ENCODE peak calls at places on chromosome 16, in ten cellular contexts. O is stimulated activated CD8-positive, alpha-beta memory T cell treated with anti-CD3 and anti-CD28 coated beads, Interleukin-2, amount 100 ng/mL, for 1 hour; N is hepatic stellate cell; Q is NCI-H187; F is NCI-H1092; B is OCI-LY7; T is activated CD4-positive, alpha-beta T cell treated with anti-CD3 and anti-CD28 coated beads for 48 hours; C is esophagus squamous epithelium; R is BJ; S is ELF-1. G is an unnamed sample.
A peak's percentile ranks its signal among the peaks of the same experiment; 100 is the strongest.

GRCh38 chr16:23064642-23065041 is 84.6 kb downstream of the USP31 start:
- DNase-seq in O (no peak), N (peak; percentile 16), Q (no peak), F (no peak), B (no peak), T (no peak), C (no peak), R (no peak), S (no peak), G (no peak)

GRCh38 chr16:69567031-69567680 is 1.4 kb downstream of the NFAT5 start:
- DNase-seq in O (no peak), N (peak; percentile 17), Q (no peak), F (no peak), B (peak; percentile 54), T (peak; percentile 23), C (no peak), R (no peak), S (peak; percentile 65), G (peak; percentile 29)

GRCh38 chr16:85136705-85137322 is 24.5 kb upstream of the CIBAR2 start:
- DNase-seq in O (no peak), N (peak; percentile 60), Q (no peak), F (no peak), B (no peak), T (no peak), C (no peak), R (no peak), S (peak; percentile 81), G (no peak)

GRCh38 chr16:56257260-56257659 is 66.0 kb downstream of the GNAO1 start:
- DNase-seq in O (no peak), N (no peak), Q (peak; percentile 40), F (peak; percentile 64), B (no peak), T (no peak), C (no peak), R (no peak), S (no peak), G (no peak)

GRCh38 chr16:383326-384020 is 1.7 kb upstream of the PGAP6 start:
- DNase-seq in O (no peak), N (no peak), Q (peak; percentile 32), F (no peak), B (peak; percentile 93), T (peak; percentile 60), C (no peak), R (no peak), S (peak; percentile 86), G (peak; percentile 65)

GRCh38 chr16:27918755-27919154 is 144.8 kb downstream of the GSG1L start:
- DNase-seq in O (no peak), N (no peak), Q (no peak), F (no peak), B (no peak), T (no peak), C (no peak), R (no peak), S (no peak), G (no peak)

GRCh38 chr16:86044881-86045600 is 146.1 kb downstream of the IRF8 start:
- DNase-seq in O (no peak), N (no peak), Q (no peak), F (no peak), B (peak; percentile 10), T (peak; percentile 48), C (no peak), R (no peak), S (no peak), G (peak; percentile 65)

GRCh38 chr16:47019563-47019962 is 46.1 kb upstream of the DNAJA2 start:
- DNase-seq in O (no peak), N (no peak), Q (no peak), F (no peak), B (no peak), T (no peak), C (no peak), R (no peak), S (no peak), G (no peak)

GRCh38 chr16:82892327-82892726 is 265.6 kb downstream of the CDH13 start:
- DNase-seq in O (no peak), N (peak; percentile 21), Q (no peak), F (no peak), B (no peak), T (no peak), C (no peak), R (no peak), S (no peak), G (no peak)

GRCh38 chr16:68473358-68474064 is 25.2 kb upstream of the SMPD3 start:
- DNase-seq in O (no peak), N (no peak), Q (no peak), F (no peak), B (no peak), T (no peak), C (no peak), R (no peak), S (no peak), G (no peak)

GRCh38 chr16:24701521-24701951 is 27.9 kb upstream of the TNRC6A start:
- DNase-seq in O (no peak), N (no peak), Q (no peak), F (no peak), B (no peak), T (no peak), C (no peak), R (peak; percentile 49), S (peak; percentile 30), G (no peak)

GRCh38 chr16:12398029-12398735 is 405.5 kb downstream of the CPPED1 start:
- DNase-seq in O (no peak), N (no peak), Q (no peak), F (no peak), B (no peak), T (no peak), C (no peak), R (no peak), S (no peak), G (no peak)

GRCh38 chr16:85416267-85417109 is 196.6 kb upstream of the GSE1 start:
- DNase-seq in O (peak; percentile 42), N (peak; percentile 60), Q (no peak), F (no peak), B (peak; percentile 83), T (peak; percentile 88), C (no peak), R (no peak), S (peak; percentile 81), G (peak; percentile 82)

GRCh38 chr16:15701975-15702970 is 52.2 kb downstream of the NDE1 start:
- DNase-seq in O (no peak), N (peak; percentile 32), Q (no peak), F (no peak), B (no peak), T (no peak), C (no peak), R (no peak), S (no peak), G (no peak)

GRCh38 chr16:1527836-1528811 is 5.3 kb upstream of the TMEM204 start:
- DNase-seq in O (no peak), N (peak; percentile 75), Q (no peak), F (no peak), B (no peak), T (no peak), C (no peak), R (no peak), S (no peak), G (no peak)

GRCh38 chr16:29678691-29679267 is at the start of gene QPRT:
- DNase-seq in O (no peak), N (peak; percentile 40), Q (no peak), F (no peak), B (peak; percentile 31), T (no peak), C (no peak), R (no peak), S (peak; percentile 97), G (no peak)

GRCh38 chr16:88393034-88393433 is 10.3 kb downstream of the ZNF469 start:
- DNase-seq in O (no peak), N (no peak), Q (no peak), F (no peak), B (no peak), T (no peak), C (no peak), R (no peak), S (no peak), G (no peak)

GRCh38 chr16:64343061-64343819 is 778.6 kb downstream of the CDH11 start:
- DNase-seq in O (no peak), N (no peak), Q (no peak), F (no peak), B (no peak), T (no peak), C (no peak), R (no peak), S (no peak), G (no peak)

GRCh38 chr16:50521246-50521900 is 26.8 kb upstream of the NKD1 start:
- DNase-seq in O (no peak), N (no peak), Q (no peak), F (no peak), B (no peak), T (no peak), C (no peak), R (no peak), S (no peak), G (no peak)

GRCh38 chr16:85570735-85571562 is 42.2 kb upstream of the GSE1 start:
- DNase-seq in O (no peak), N (no peak), Q (no peak), F (no peak), B (peak; percentile 41), T (peak; percentile 44), C (no peak), R (no peak), S (no peak), G (peak; percentile 41)

GRCh38 chr16:56673916-56674315 is 4.3 kb downstream of the MT1H start:
- DNase-seq in O (no peak), N (no peak), Q (no peak), F (no peak), B (peak; percentile 19), T (peak; percentile 49), C (no peak), R (no peak), S (peak; percentile 84), G (peak; percentile 56)

GRCh38 chr16:21224800-21225199 is 8.7 kb upstream of the ANKS4B start:
- DNase-seq in O (no peak), N (no peak), Q (no peak), F (no peak), B (no peak), T (no peak), C (no peak), R (no peak), S (no peak), G (peak; percentile 29)

GRCh38 chr16:27355610-27356009 is 41.8 kb downstream of the IL4R start:
- DNase-seq in O (no peak), N (peak; percentile 34), Q (no peak), F (no peak), B (peak; percentile 35), T (peak; percentile 72), C (no peak), R (no peak), S (peak; percentile 78), G (peak; percentile 61)

GRCh38 chr16:85316321-85316919 is 204.1 kb upstream of the CIBAR2 start:
- DNase-seq in O (no peak), N (peak; percentile 87), Q (peak; percentile 17), F (peak; percentile 72), B (peak; percentile 73), T (peak; percentile 72), C (no peak), R (no peak), S (peak; percentile 91), G (peak; percentile 65)

GRCh38 chr16:3642397-3643094 is 11.9 kb upstream of the DNASE1 start:
- DNase-seq in O (no peak), N (peak; percentile 80), Q (no peak), F (no peak), B (no peak), T (no peak), C (no peak), R (no peak), S (peak; percentile 87), G (no peak)